ENCODE peak calls at places on chromosomes 4 and X, in four cellular contexts. M is transverse colon, E is heart left ventricle, I is esophagus squamous epithelium. X is an unnamed sample.

GRCh38 chrX:40300286-40300890 is 202.6 kb upstream of the BCOR start:
- DNase-seq in M (no peak), E (no peak), I (no peak), X (no peak)

GRCh38 chr4:119138046-119138445 is 2.4 kb downstream of the MYOZ2 start:
- DNase-seq in M (no peak), I (no peak), E (no peak), X (no peak)

GRCh38 chr4:104848597-104849225 is 298.0 kb upstream of the TET2 start:
- DNase-seq in I (no peak), M (no peak), E (no peak), X (no peak)

GRCh38 chr4:54213812-54214211 is 15.3 kb upstream of the PDGFRA start:
- DNase-seq in E (peak), I (no peak), M (no peak), X (no peak)

GRCh38 chr4:189974056-189974455 is 33.4 kb downstream of the FRG1 start:
- DNase-seq in I (no peak), M (no peak), E (no peak), X (no peak)

GRCh38 chr4:132266374-132266773 is 882.7 kb upstream of the PCDH10 start:
- DNase-seq in I (no peak), E (no peak), M (no peak), X (no peak)

GRCh38 chrX:109350621-109351020 is 131.3 kb downstream of the GUCY2F start:
- DNase-seq in M (no peak), E (no peak), I (no peak), X (no peak)

GRCh38 chr4:51901363-51901762 is 58.4 kb downstream of the DCUN1D4 start:
- DNase-seq in M (no peak), E (no peak), I (no peak), X (no peak)

GRCh38 chr4:31620476-31620875 is 900.3 kb downstream of the PCDH7 start:
- DNase-seq in I (no peak), M (no peak), E (no peak), X (no peak)

GRCh38 chr4:186840222-186840701 is 116.6 kb upstream of the FAT1 start:
- DNase-seq in M (peak), E (peak), I (no peak), X (peak)
- TF ChIP-seq POLR2A in M (peak), E (no peak), I (no peak), X (no peak)

DNA sequence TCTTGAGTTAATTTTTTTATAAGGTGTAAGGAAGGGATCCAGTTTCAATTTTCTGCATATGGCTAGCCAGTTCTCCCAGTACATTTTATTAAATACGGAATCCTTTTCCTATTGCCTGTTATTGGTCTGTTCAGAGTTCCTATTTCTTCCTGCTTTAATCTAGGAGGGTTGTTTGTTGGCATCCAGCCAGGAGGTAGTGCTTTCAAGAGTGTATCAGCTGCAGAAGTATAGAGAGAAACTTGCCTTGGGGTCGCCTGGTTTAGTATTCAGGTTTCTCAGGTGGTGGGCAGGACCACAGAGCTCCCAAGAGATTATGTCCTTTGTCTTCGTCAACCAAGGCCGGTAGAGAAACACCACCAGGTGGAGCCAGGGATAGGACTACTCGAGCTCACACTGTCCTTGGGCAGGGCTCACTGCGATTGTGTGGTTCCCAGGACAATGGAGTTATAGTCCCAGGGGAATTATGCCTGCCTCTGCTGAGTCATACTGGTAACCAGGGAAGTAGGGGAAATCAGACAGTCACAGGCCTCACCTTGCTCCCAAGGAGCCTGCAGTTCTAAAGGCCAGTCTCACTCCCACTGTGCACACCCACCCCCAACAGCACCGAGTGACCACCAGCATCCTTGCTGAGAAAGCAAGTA is 168.1 kb downstream of the VSIG4 start:
- DNase-seq in I (no peak), M (peak), E (no peak), X (no peak)
- TF ChIP-seq CTCF in I (no peak), M (peak), E (no peak), X (no peak)

GRCh38 chrX:48684134-48684533 is 535 bp downstream of the WAS start:
- DNase-seq in M (no peak), I (no peak), E (no peak), X (no peak)
- H3K4me3 ChIP-seq in M (no peak), I (peak), E (no peak), X (no peak)

DNA sequence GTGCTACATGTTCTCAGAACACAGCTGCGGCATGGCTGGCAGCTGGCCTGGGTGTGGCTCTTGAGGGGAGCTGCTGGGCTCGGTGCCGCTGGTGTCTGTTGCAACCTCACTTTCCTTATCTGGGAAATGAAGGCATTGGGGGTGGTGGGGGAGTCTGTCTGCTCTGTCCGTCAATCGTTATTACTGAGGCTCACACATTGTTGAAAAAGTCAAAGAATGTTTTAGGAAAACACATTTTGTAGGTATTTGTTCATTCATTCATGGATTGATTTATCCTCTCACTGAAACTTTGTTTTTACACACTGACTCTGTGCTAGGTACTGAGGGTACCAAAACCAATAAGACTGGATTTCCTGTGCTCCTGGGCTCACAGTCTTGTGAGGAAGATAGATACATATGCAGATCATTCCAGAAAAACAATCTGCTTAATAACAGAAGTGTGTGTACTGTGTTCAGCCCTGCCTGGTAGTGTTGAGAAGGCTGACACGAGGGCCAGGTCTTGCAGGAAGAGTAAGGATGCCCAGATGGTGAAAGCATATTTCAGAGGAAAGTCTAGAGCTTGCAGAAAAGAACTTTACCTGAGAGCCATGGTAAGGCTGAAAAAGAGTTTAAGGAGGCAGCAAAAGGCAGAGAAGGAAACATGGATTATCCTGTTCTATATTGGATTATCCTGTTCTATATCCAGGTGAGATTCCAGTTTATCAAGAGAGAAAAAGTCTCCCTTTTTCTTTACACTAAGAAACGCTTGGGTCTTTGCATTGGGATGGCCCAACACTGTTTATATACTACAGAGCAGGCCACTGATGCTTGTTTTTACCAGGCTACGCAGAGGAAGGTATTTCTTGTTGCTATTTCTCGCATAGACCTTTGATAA is 217.8 kb downstream of the PTTG2 start:
- DNase-seq in M (peak), I (no peak), E (peak), X (peak)
- TF ChIP-seq POLR2A in M (no peak), I (no peak), E (no peak), X (no peak)

DNA sequence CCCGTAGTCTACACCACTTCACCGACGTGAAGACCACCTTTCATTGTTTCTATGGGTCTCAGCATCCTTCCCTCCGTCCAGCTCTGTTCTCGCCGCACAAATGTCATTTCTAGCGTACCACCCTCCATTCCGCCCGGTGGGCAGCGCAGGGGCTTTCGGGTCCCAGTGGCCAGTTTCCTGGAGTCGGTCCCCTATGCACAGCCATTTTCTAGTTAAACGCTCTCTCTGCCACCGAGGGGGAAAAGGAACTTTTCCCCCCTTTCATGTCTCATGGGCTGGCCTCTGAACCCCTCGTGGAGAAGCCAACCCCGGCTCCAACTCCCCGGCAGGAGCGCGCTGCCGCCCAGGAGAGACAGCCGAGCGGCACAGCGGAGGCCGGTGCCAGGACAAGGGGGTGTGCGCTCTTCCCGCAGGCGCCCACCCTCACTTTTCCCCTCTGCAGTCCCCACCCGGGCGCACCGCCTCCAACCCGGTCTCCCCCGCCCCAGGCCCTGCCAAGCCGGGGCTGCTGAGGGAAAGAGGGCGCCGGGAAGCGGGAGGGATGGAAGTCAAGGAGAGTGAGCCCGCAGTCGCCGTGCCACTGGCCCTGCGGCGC is 682 bp downstream of the APBB2 start:
- DNase-seq in M (peak), E (peak), I (no peak), X (no peak)
- TF ChIP-seq CTCF in M (no peak), E (no peak), I (no peak), X (no peak)

DNA sequence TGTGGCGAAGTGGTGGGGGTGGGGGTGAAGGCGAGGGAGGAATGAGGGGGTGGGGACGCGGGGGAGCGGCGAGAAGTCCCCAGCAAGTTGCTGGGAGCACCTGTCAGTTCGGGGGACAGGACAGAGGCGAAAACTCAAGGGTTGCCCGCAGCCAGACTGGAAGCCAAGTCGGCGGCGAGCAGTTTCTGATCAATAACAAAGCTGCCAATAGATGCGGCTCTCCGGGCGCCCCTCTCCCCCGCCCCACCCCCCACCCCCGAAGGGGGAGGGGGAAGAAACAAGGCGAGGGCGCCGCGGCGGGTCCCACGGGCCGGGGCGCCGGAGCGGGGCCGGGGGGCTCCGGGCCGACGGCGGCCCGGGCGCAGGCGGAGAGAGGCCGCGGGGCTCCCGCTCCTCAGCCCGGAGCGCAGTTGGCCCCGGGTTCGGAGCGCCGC is 414 bp downstream of the PDGFC start:
- DNase-seq in M (peak), E (peak), I (no peak), X (no peak)
- H3K4me3 ChIP-seq in M (peak), E (peak), I (peak), X (peak)

GRCh38 chr4:88097781-88098180 is 60.7 kb downstream of the ABCG2 start:
- DNase-seq in I (no peak), E (no peak), M (no peak), X (no peak)

GRCh38 chr4:88097301-88097700 is 61.1 kb downstream of the ABCG2 start:
- DNase-seq in E (no peak), M (no peak), I (no peak), X (no peak)

GRCh38 chr4:88098993-88099752 is 59.3 kb downstream of the ABCG2 start:
- DNase-seq in I (no peak), E (no peak), M (no peak), X (no peak)

GRCh38 chr4:88102029-88102428 is 56.4 kb downstream of the ABCG2 start:
- DNase-seq in I (no peak), E (no peak), M (no peak), X (no peak)

DNA sequence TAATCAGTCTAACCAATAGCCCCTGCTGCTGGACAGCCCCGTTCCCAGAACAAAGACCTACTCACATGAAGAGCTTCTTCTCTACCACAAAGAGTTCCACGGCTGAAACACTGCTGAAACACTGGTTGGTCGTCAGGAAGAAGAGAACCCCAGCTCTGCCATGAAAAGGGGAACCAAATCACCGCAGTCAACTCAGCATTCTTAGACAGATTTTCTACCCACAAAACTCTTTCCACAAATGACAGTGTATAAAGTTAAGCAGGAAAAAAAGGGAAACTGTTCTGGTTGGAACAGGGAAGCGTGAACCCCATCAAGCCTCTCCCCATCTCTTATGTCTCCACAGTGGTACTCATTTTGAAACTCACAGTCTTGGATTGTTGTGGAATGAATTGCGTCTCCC is 57.3 kb downstream of the ABCG2 start:
- DNase-seq in I (no peak), M (no peak), E (peak), X (peak)
- TF ChIP-seq POLR2A in I (no peak), M (no peak), E (no peak), X (no peak)

DNA sequence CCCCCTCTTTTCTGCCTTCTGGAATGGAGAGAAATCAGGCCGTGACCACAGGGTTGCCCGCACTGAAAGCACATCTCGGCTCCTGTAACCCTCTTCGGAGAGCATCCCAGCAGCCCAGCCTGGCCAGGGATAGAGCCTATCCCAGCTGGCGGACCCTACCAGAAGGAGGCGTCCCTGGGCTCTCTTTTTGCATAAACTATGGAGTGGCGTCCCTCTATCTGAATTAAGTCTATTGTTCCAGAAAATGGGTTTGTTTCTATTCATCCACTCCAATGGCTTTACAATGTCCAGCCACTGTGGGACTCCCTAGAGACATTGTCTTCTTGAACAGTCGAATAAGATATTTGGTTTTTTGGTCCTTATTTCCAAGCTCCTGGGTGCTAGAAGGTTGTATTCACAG is 689 bp upstream of the NHSL2 start:
- DNase-seq in M (no peak), I (no peak), E (no peak), X (no peak)
- TF ChIP-seq CTCF in M (no peak), I (no peak), E (no peak), X (no peak)